ENCODE peak calls at places on chromosomes 16 and 17, in seven cellular contexts. One of them, this sample, is unnamed.

GRCh38 chr17:76383645-76384221 is 676 bp upstream of the SPHK1 start:
- DNase-seq in stimulated activated CD8-positive, alpha-beta memory T cell treated with anti-CD3 and anti-CD28 coated beads, Interleukin-12 subunit alpha, Interleukin-12 subunit beta, amount 100 ng/mL, for 1 hour: peak; percentile 20
- DNase-seq in neural crest cell: peak; percentile 45
- DNase-seq in activated naive CD4-positive, alpha-beta T cell treated with anti-CD3 and anti-CD28 coated beads, Interleukin-2, amount 10 ng/mL, durations not matched to agents 7 days and 5 days: peak; percentile 72
- DNase-seq in T47D: peak; percentile 51
- DNase-seq in transverse colon: peak; percentile 47
- DNase-seq in BE2C: peak; percentile 59
- DNase-seq in this sample: peak; percentile 78

GRCh38 chr17:68036304-68037147 is 991 bp downstream of the KPNA2 start:
- DNase-seq in stimulated activated CD8-positive, alpha-beta memory T cell treated with anti-CD3 and anti-CD28 coated beads, Interleukin-12 subunit alpha, Interleukin-12 subunit beta, amount 100 ng/mL, for 1 hour: no peak
- DNase-seq in neural crest cell: no peak
- DNase-seq in activated naive CD4-positive, alpha-beta T cell treated with anti-CD3 and anti-CD28 coated beads, Interleukin-2, amount 10 ng/mL, durations not matched to agents 7 days and 5 days: no peak
- DNase-seq in T47D: no peak
- DNase-seq in transverse colon: no peak
- DNase-seq in BE2C: no peak
- DNase-seq in this sample: no peak

GRCh38 chr16:74862743-74863244 is 88.2 kb upstream of the FA2H start:
- DNase-seq in stimulated activated CD8-positive, alpha-beta memory T cell treated with anti-CD3 and anti-CD28 coated beads, Interleukin-12 subunit alpha, Interleukin-12 subunit beta, amount 100 ng/mL, for 1 hour: no peak
- DNase-seq in neural crest cell: no peak
- DNase-seq in activated naive CD4-positive, alpha-beta T cell treated with anti-CD3 and anti-CD28 coated beads, Interleukin-2, amount 10 ng/mL, durations not matched to agents 7 days and 5 days: no peak
- DNase-seq in T47D: peak; percentile 60
- DNase-seq in transverse colon: no peak
- DNase-seq in BE2C: no peak
- DNase-seq in this sample: peak; percentile 54

GRCh38 chr16:24526701-24527470 is 12.5 kb upstream of the RBBP6 start:
- DNase-seq in stimulated activated CD8-positive, alpha-beta memory T cell treated with anti-CD3 and anti-CD28 coated beads, Interleukin-12 subunit alpha, Interleukin-12 subunit beta, amount 100 ng/mL, for 1 hour: no peak
- DNase-seq in neural crest cell: no peak
- DNase-seq in activated naive CD4-positive, alpha-beta T cell treated with anti-CD3 and anti-CD28 coated beads, Interleukin-2, amount 10 ng/mL, durations not matched to agents 7 days and 5 days: no peak
- DNase-seq in T47D: no peak
- DNase-seq in transverse colon: no peak
- DNase-seq in BE2C: no peak
- DNase-seq in this sample: no peak

GRCh38 chr17:45813051-45813731 is 29.1 kb downstream of the CRHR1 start:
- DNase-seq in stimulated activated CD8-positive, alpha-beta memory T cell treated with anti-CD3 and anti-CD28 coated beads, Interleukin-12 subunit alpha, Interleukin-12 subunit beta, amount 100 ng/mL, for 1 hour: no peak
- DNase-seq in neural crest cell: peak; percentile 59
- DNase-seq in activated naive CD4-positive, alpha-beta T cell treated with anti-CD3 and anti-CD28 coated beads, Interleukin-2, amount 10 ng/mL, durations not matched to agents 7 days and 5 days: no peak
- DNase-seq in T47D: peak; percentile 16
- DNase-seq in transverse colon: no peak
- DNase-seq in BE2C: no peak
- DNase-seq in this sample: peak; percentile 84

GRCh38 chr16:49498241-49499017 is 124.8 kb downstream of the C16orf78 start:
- DNase-seq in stimulated activated CD8-positive, alpha-beta memory T cell treated with anti-CD3 and anti-CD28 coated beads, Interleukin-12 subunit alpha, Interleukin-12 subunit beta, amount 100 ng/mL, for 1 hour: no peak
- DNase-seq in neural crest cell: no peak
- DNase-seq in activated naive CD4-positive, alpha-beta T cell treated with anti-CD3 and anti-CD28 coated beads, Interleukin-2, amount 10 ng/mL, durations not matched to agents 7 days and 5 days: no peak
- DNase-seq in T47D: no peak
- DNase-seq in transverse colon: no peak
- DNase-seq in BE2C: no peak
- DNase-seq in this sample: no peak

GRCh38 chr17:77096570-77097214 is 44.1 kb upstream of the SEC14L1 start:
- DNase-seq in stimulated activated CD8-positive, alpha-beta memory T cell treated with anti-CD3 and anti-CD28 coated beads, Interleukin-12 subunit alpha, Interleukin-12 subunit beta, amount 100 ng/mL, for 1 hour: no peak
- DNase-seq in neural crest cell: no peak
- DNase-seq in activated naive CD4-positive, alpha-beta T cell treated with anti-CD3 and anti-CD28 coated beads, Interleukin-2, amount 10 ng/mL, durations not matched to agents 7 days and 5 days: no peak
- DNase-seq in T47D: peak; percentile 57
- DNase-seq in transverse colon: no peak
- DNase-seq in BE2C: no peak
- DNase-seq in this sample: no peak

GRCh38 chr16:9183682-9184353 is 92.4 kb downstream of the HAPSTR1 start:
- DNase-seq in stimulated activated CD8-positive, alpha-beta memory T cell treated with anti-CD3 and anti-CD28 coated beads, Interleukin-12 subunit alpha, Interleukin-12 subunit beta, amount 100 ng/mL, for 1 hour: no peak
- DNase-seq in neural crest cell: no peak
- DNase-seq in activated naive CD4-positive, alpha-beta T cell treated with anti-CD3 and anti-CD28 coated beads, Interleukin-2, amount 10 ng/mL, durations not matched to agents 7 days and 5 days: no peak
- DNase-seq in T47D: no peak
- DNase-seq in transverse colon: no peak
- DNase-seq in BE2C: no peak
- DNase-seq in this sample: no peak

GRCh38 chr17:34437188-34437587 is 74.2 kb upstream of the CCL1 start:
- DNase-seq in stimulated activated CD8-positive, alpha-beta memory T cell treated with anti-CD3 and anti-CD28 coated beads, Interleukin-12 subunit alpha, Interleukin-12 subunit beta, amount 100 ng/mL, for 1 hour: no peak
- DNase-seq in neural crest cell: no peak
- DNase-seq in activated naive CD4-positive, alpha-beta T cell treated with anti-CD3 and anti-CD28 coated beads, Interleukin-2, amount 10 ng/mL, durations not matched to agents 7 days and 5 days: no peak
- DNase-seq in T47D: no peak
- DNase-seq in transverse colon: no peak
- DNase-seq in BE2C: no peak
- DNase-seq in this sample: no peak

GRCh38 chr17:39889200-39889599 is 21.2 kb downstream of the ZPBP2 start:
- DNase-seq in stimulated activated CD8-positive, alpha-beta memory T cell treated with anti-CD3 and anti-CD28 coated beads, Interleukin-12 subunit alpha, Interleukin-12 subunit beta, amount 100 ng/mL, for 1 hour: no peak
- DNase-seq in neural crest cell: no peak
- DNase-seq in activated naive CD4-positive, alpha-beta T cell treated with anti-CD3 and anti-CD28 coated beads, Interleukin-2, amount 10 ng/mL, durations not matched to agents 7 days and 5 days: no peak
- DNase-seq in T47D: no peak
- DNase-seq in transverse colon: no peak
- DNase-seq in BE2C: no peak
- DNase-seq in this sample: no peak

GRCh38 chr16:27048316-27048715 is 18.4 kb upstream of the C16orf82 start:
- DNase-seq in stimulated activated CD8-positive, alpha-beta memory T cell treated with anti-CD3 and anti-CD28 coated beads, Interleukin-12 subunit alpha, Interleukin-12 subunit beta, amount 100 ng/mL, for 1 hour: no peak
- DNase-seq in neural crest cell: no peak
- DNase-seq in activated naive CD4-positive, alpha-beta T cell treated with anti-CD3 and anti-CD28 coated beads, Interleukin-2, amount 10 ng/mL, durations not matched to agents 7 days and 5 days: no peak
- DNase-seq in T47D: no peak
- DNase-seq in transverse colon: no peak
- DNase-seq in BE2C: no peak
- DNase-seq in this sample: no peak

GRCh38 chr16:69476920-69477418 is 52.5 kb downstream of the CYB5B start:
- DNase-seq in stimulated activated CD8-positive, alpha-beta memory T cell treated with anti-CD3 and anti-CD28 coated beads, Interleukin-12 subunit alpha, Interleukin-12 subunit beta, amount 100 ng/mL, for 1 hour: no peak
- DNase-seq in neural crest cell: no peak
- DNase-seq in activated naive CD4-positive, alpha-beta T cell treated with anti-CD3 and anti-CD28 coated beads, Interleukin-2, amount 10 ng/mL, durations not matched to agents 7 days and 5 days: no peak
- DNase-seq in T47D: no peak
- DNase-seq in transverse colon: no peak
- DNase-seq in BE2C: peak; percentile 32
- DNase-seq in this sample: peak; percentile 37

GRCh38 chr17:78717431-78717980 is 64.6 kb downstream of the CYTH1 start:
- DNase-seq in stimulated activated CD8-positive, alpha-beta memory T cell treated with anti-CD3 and anti-CD28 coated beads, Interleukin-12 subunit alpha, Interleukin-12 subunit beta, amount 100 ng/mL, for 1 hour: no peak
- DNase-seq in neural crest cell: no peak
- DNase-seq in activated naive CD4-positive, alpha-beta T cell treated with anti-CD3 and anti-CD28 coated beads, Interleukin-2, amount 10 ng/mL, durations not matched to agents 7 days and 5 days: no peak
- DNase-seq in T47D: peak; percentile 67
- DNase-seq in transverse colon: peak; percentile 25
- DNase-seq in BE2C: peak; percentile 42
- DNase-seq in this sample: no peak

GRCh38 chr17:66527335-66527734 is 224.9 kb downstream of the PRKCA start:
- DNase-seq in stimulated activated CD8-positive, alpha-beta memory T cell treated with anti-CD3 and anti-CD28 coated beads, Interleukin-12 subunit alpha, Interleukin-12 subunit beta, amount 100 ng/mL, for 1 hour: no peak
- DNase-seq in neural crest cell: no peak
- DNase-seq in activated naive CD4-positive, alpha-beta T cell treated with anti-CD3 and anti-CD28 coated beads, Interleukin-2, amount 10 ng/mL, durations not matched to agents 7 days and 5 days: no peak
- DNase-seq in T47D: no peak
- DNase-seq in transverse colon: no peak
- DNase-seq in BE2C: no peak
- DNase-seq in this sample: no peak

GRCh38 chr17:7440113-7440822 is 956 bp downstream of the FGF11 start:
- DNase-seq in stimulated activated CD8-positive, alpha-beta memory T cell treated with anti-CD3 and anti-CD28 coated beads, Interleukin-12 subunit alpha, Interleukin-12 subunit beta, amount 100 ng/mL, for 1 hour: no peak
- DNase-seq in neural crest cell: peak; percentile 56
- DNase-seq in activated naive CD4-positive, alpha-beta T cell treated with anti-CD3 and anti-CD28 coated beads, Interleukin-2, amount 10 ng/mL, durations not matched to agents 7 days and 5 days: peak; percentile 64
- DNase-seq in T47D: peak; percentile 58
- DNase-seq in transverse colon: peak; percentile 67
- DNase-seq in BE2C: peak; percentile 65
- DNase-seq in this sample: peak; percentile 60